ENCODE peak calls at places on chromosome 15, in four cellular contexts. One of them, this sample, is unnamed. For H3K36me3 and H3K9me3, the result is how much of the 10 kb centered on the place peaks cover.

GRCh38 chr15:29570121-29570930 is 251.9 kb downstream of the TJP1 start:
- DNase-seq in fibroblast of lung: peak
- DNase-seq in body of pancreas: peak
- DNase-seq in neuronal stem cell: peak
- DNase-seq in this sample: peak

GRCh38 chr15:33808720-33809119 is 159.6 kb upstream of the CHRM5 start:
- DNase-seq in fibroblast of lung: no peak
- DNase-seq in neuronal stem cell: no peak
- DNase-seq in body of pancreas: no peak
- DNase-seq in this sample: peak

GRCh38 chr15:63872759-63873510 is 39.2 kb upstream of the HERC1 start:
- DNase-seq in body of pancreas: no peak
- DNase-seq in fibroblast of lung: peak
- DNase-seq in neuronal stem cell: no peak
- DNase-seq in this sample: no peak

GRCh38 chr15:93058904-93059427 is 30.0 kb downstream of the RGMA start:
- DNase-seq in fibroblast of lung: no peak
- DNase-seq in neuronal stem cell: no peak
- DNase-seq in body of pancreas: no peak
- DNase-seq in this sample: no peak

GRCh38 chr15:25713736-25714537 is 149.2 kb downstream of the ATP10A start:
- DNase-seq in body of pancreas: no peak
- DNase-seq in fibroblast of lung: no peak
- DNase-seq in neuronal stem cell: no peak
- DNase-seq in this sample: no peak

GRCh38 chr15:59360896-59361295 is 11.8 kb downstream of the MYO1E start:
- DNase-seq in body of pancreas: no peak
- DNase-seq in fibroblast of lung: peak
- DNase-seq in neuronal stem cell: no peak
- DNase-seq in this sample: no peak

GRCh38 chr15:90151989-90152645 is 49.0 kb upstream of the SEMA4B start:
- DNase-seq in body of pancreas: peak
- DNase-seq in fibroblast of lung: no peak
- DNase-seq in neuronal stem cell: no peak
- DNase-seq in this sample: no peak

GRCh38 chr15:79834496-79834895 is 62.3 kb downstream of the MTHFS start:
- DNase-seq in fibroblast of lung: no peak
- DNase-seq in body of pancreas: no peak
- DNase-seq in neuronal stem cell: no peak
- DNase-seq in this sample: no peak

GRCh38 chr15:63509933-63510547 is 5.6 kb downstream of the USP3 start:
- DNase-seq in neuronal stem cell: no peak
- DNase-seq in fibroblast of lung: peak
- DNase-seq in body of pancreas: no peak
- DNase-seq in this sample: no peak

GRCh38 chr15:73165844-73166243 is 113.6 kb downstream of the NEO1 start:
- DNase-seq in fibroblast of lung: peak
- DNase-seq in neuronal stem cell: no peak
- DNase-seq in body of pancreas: no peak
- DNase-seq in this sample: no peak

DNA sequence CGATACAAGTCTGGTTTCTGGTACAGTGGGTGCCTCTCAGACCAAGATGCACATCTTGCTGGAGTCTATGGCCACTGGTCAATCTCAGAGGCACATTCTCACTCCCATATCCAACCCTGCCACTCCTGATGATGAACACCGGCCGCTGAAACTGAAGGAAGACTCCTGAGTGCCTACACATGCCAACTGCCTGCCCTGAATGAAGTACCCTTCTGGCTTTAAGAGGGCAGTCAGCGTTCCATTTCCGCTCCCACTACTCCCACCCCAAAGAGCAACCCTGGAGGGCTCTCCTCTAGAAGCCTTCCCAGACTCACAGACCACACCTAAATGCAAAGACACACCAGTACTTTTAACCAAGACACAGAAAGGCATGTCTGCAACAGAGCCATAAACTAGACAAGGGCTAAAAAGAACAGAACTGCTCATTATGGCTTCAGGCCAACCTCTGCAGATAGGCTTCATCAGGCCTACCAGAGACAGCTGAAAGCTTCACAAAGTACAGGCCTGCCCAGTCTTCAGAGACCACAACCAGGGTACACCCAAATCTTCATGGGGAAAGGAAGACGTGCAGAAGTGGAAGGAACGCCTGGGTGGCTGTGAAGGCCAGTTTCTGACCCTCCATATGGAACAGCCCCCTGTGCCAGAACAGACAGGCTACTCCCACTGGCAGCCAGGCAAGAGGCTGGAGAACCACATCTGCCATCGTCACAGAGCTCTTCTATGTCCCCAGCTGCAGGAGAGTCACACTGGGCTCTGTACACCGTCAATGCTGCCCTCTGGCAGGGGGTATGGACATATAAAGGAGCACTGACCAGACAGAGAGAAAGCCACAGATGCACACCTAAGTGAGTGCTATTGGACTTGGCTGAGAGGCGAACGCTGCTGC is 14.2 kb downstream of the ANP32A start:
- DNase-seq in body of pancreas: no peak
- DNase-seq in neuronal stem cell: no peak
- DNase-seq in fibroblast of lung: no peak
- DNase-seq in this sample: no peak
- H3K36me3 ChIP-seq in body of pancreas: under half
- H3K36me3 ChIP-seq in neuronal stem cell: under half
- H3K36me3 ChIP-seq in fibroblast of lung: under half
- H3K36me3 ChIP-seq in this sample: under half

DNA sequence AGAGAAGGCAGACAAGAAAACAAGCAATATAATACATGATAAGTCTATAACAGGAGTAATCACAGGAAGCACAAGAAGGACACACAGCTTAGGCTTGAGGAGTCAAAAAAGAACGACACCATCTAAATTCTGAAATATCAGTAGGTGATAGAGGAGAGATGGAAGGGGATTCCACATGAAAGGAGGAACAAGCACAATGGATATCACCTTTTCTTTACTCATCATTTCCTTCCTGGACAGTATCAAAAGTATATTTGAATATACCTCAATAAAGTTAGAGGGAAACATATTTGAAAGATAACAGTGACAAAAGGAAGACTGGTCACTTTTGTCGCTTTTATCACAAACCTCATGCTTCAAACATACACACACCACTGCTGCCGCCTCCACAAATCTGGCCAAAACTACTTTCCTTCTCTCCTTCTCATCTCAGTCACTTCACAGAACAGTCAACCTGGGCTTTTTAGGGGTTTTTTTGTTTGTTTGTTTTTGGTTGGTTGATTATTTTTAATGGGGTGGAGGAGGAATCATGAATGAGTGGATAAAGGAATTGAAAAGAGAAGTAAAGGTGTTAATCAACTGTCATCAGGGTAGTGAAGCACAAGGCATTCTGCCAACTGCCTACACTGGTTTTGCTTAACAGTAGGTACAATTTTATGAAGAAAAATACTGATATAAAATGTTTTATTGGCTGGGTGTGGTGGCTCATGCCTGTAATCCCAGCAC is 18.5 kb downstream of the DENND4A start:
- DNase-seq in body of pancreas: no peak
- DNase-seq in fibroblast of lung: no peak
- DNase-seq in neuronal stem cell: no peak
- DNase-seq in this sample: no peak
- H3K4me3 ChIP-seq in body of pancreas: no peak
- H3K4me3 ChIP-seq in fibroblast of lung: no peak
- H3K4me3 ChIP-seq in neuronal stem cell: no peak
- H3K4me3 ChIP-seq in this sample: no peak

GRCh38 chr15:52784799-52785671 is 5.1 kb downstream of the ONECUT1 start:
- DNase-seq in body of pancreas: peak
- DNase-seq in fibroblast of lung: no peak
- DNase-seq in neuronal stem cell: peak
- DNase-seq in this sample: no peak
- H3K9me3 ChIP-seq in body of pancreas: under half
- H3K9me3 ChIP-seq in fibroblast of lung: under half
- H3K9me3 ChIP-seq in neuronal stem cell: under half
- H3K9me3 ChIP-seq in this sample: under half

GRCh38 chr15:22919171-22919570 is 61.0 kb downstream of the CYFIP1 start:
- DNase-seq in body of pancreas: no peak
- DNase-seq in fibroblast of lung: no peak
- DNase-seq in neuronal stem cell: no peak
- DNase-seq in this sample: no peak

GRCh38 chr15:22918056-22918455 is 62.1 kb downstream of the CYFIP1 start:
- DNase-seq in fibroblast of lung: peak
- DNase-seq in neuronal stem cell: no peak
- DNase-seq in body of pancreas: no peak
- DNase-seq in this sample: peak

GRCh38 chr15:22917556-22917955 is 62.6 kb downstream of the CYFIP1 start:
- DNase-seq in neuronal stem cell: no peak
- DNase-seq in fibroblast of lung: no peak
- DNase-seq in body of pancreas: no peak
- DNase-seq in this sample: no peak

GRCh38 chr15:22916606-22917350 is 63.4 kb downstream of the CYFIP1 start:
- DNase-seq in body of pancreas: no peak
- DNase-seq in neuronal stem cell: no peak
- DNase-seq in fibroblast of lung: no peak
- DNase-seq in this sample: no peak

DNA sequence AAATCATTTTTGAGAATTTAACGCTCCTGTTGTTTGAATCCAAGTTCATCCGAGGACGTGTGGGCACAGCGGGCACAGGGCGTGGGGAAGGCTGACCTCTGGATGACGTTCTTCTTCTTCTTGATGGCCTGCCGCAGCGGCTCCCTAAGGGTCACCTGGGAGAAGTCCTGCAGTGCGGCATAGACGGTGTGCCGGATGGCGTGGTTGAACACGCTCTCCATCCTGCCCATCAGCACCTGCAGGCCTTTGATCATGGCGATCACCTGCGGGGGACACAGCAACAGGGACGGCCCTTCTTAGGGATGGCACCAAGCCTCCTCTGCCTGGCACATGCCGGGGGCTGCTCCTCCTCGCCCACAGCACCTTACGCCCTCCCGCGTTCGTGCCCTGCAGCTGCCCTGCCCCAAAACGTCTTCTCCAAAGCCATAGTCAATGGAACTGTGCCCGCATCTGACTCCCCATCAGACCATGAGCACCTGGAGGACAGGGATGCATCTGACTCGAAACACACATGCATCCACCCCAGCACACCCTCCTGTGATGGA is 61.5 kb downstream of the CYFIP1 start:
- DNase-seq in body of pancreas: no peak
- DNase-seq in fibroblast of lung: no peak
- DNase-seq in neuronal stem cell: no peak
- DNase-seq in this sample: no peak
- H3K36me3 ChIP-seq in body of pancreas: under half
- H3K36me3 ChIP-seq in fibroblast of lung: under half
- H3K36me3 ChIP-seq in neuronal stem cell: under half
- H3K36me3 ChIP-seq in this sample: under half

DNA sequence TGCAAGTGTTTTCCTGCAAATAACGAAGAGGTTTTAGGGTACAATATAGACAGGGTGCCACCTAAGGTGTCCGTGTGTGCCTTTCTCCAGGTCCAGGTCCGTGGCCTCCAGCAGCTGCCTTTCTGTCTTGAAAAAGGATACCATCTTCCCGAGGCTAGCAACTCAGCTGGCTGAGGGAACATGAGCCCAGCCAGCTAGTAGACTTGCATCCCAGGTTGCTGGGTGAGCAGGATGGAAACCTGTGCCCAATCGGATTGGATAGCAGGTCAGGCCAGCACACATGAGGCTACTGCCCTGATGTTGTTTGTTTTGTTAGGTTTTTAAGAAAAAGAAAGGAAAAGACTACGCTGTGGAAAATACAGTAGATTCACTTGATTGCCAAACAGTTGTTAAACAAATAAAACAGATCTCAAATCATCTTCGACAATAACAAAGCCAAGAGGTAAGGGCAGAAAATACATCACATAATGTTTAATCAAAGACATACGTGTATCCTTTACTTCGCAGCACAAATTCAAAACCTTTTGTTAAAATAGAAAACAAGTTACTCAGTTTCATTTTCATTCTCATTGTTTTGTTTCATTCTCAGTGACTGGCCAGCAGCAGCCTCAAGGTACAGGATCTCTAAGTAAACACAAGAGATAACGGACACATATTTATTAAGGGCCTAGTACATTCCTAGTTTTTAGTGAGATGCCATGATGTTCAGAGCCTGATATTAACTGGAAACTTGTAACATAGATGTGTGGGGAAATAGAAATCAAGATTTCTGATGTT is 661.2 kb upstream of the NR2F2 start:
- DNase-seq in body of pancreas: no peak
- DNase-seq in neuronal stem cell: no peak
- DNase-seq in fibroblast of lung: no peak
- DNase-seq in this sample: peak
- H3K4me3 ChIP-seq in body of pancreas: no peak
- H3K4me3 ChIP-seq in neuronal stem cell: no peak
- H3K4me3 ChIP-seq in fibroblast of lung: peak
- H3K4me3 ChIP-seq in this sample: peak

GRCh38 chr15:31278056-31278445 is 48.6 kb upstream of the KLF13 start:
- DNase-seq in fibroblast of lung: no peak
- DNase-seq in neuronal stem cell: no peak
- DNase-seq in body of pancreas: peak
- DNase-seq in this sample: no peak
- H3K9me3 ChIP-seq in fibroblast of lung: under half
- H3K9me3 ChIP-seq in neuronal stem cell: under half
- H3K9me3 ChIP-seq in body of pancreas: under half
- H3K9me3 ChIP-seq in this sample: under half

GRCh38 chr15:40028853-40029252 is 10.1 kb downstream of the SRP14 start:
- DNase-seq in neuronal stem cell: no peak
- DNase-seq in body of pancreas: no peak
- DNase-seq in fibroblast of lung: no peak
- DNase-seq in this sample: no peak

GRCh38 chr15:40029979-40030893 is 8.7 kb downstream of the SRP14 start:
- DNase-seq in neuronal stem cell: no peak
- DNase-seq in body of pancreas: peak
- DNase-seq in fibroblast of lung: no peak
- DNase-seq in this sample: no peak

GRCh38 chr15:40034186-40034946 is 4.6 kb downstream of the SRP14 start:
- DNase-seq in body of pancreas: no peak
- DNase-seq in neuronal stem cell: no peak
- DNase-seq in fibroblast of lung: no peak
- DNase-seq in this sample: no peak

GRCh38 chr15:40032125-40032839 is 6.7 kb downstream of the SRP14 start:
- DNase-seq in neuronal stem cell: no peak
- DNase-seq in fibroblast of lung: no peak
- DNase-seq in body of pancreas: no peak
- DNase-seq in this sample: no peak

GRCh38 chr15:40031300-40031699 is 7.7 kb downstream of the SRP14 start:
- DNase-seq in neuronal stem cell: no peak
- DNase-seq in body of pancreas: no peak
- DNase-seq in fibroblast of lung: no peak
- DNase-seq in this sample: no peak
- H3K36me3 ChIP-seq in neuronal stem cell: under half
- H3K36me3 ChIP-seq in body of pancreas: under half
- H3K36me3 ChIP-seq in fibroblast of lung: under half
- H3K36me3 ChIP-seq in this sample: half or more

DNA sequence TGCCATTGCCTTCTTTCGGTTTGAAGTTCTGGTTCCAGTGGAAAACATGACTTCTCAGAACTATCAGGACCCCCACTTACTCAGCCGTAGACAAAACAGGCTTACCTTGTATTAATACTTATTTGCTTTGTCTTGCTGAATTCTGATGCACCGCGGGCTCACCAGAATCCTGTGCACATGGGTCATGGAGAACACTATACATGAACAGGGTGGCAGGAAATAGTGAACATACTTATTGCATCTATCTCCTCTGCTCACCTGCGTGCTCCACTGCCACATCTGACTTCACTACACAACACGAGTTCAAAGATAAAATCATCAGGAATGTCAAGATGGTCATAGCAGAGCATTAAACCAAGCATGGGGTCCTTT is 10.7 kb upstream of the MAPK6 start:
- DNase-seq in body of pancreas: no peak
- DNase-seq in neuronal stem cell: no peak
- DNase-seq in fibroblast of lung: no peak
- DNase-seq in this sample: no peak
- H3K4me3 ChIP-seq in body of pancreas: no peak
- H3K4me3 ChIP-seq in neuronal stem cell: no peak
- H3K4me3 ChIP-seq in fibroblast of lung: no peak
- H3K4me3 ChIP-seq in this sample: no peak